ENCODE peak calls at places on chromosomes 3 and 15, in six cellular contexts. H is AG09309, Y is upper lobe of right lung, T is mammary epithelial cell, U is colonic mucosa, O is A549. I is an unnamed sample.
A peak's percentile ranks its signal among the peaks of the same experiment; 100 is the strongest.

GRCh38 chr15:66670198-66670597 is 31.8 kb upstream of the SMAD6 start:
- DNase-seq in T (no peak), U (no peak), Y (no peak), O (no peak), H (no peak), I (no peak)

GRCh38 chr3:10088256-10088655 is 19.8 kb downstream of the FANCD2OS start:
- DNase-seq in H (no peak), T (no peak), O (peak; percentile 14), Y (no peak), U (no peak), I (no peak)

GRCh38 chr3:65563844-65564243 is 474.9 kb downstream of the MAGI1 start:
- DNase-seq in U (no peak), H (no peak), O (no peak), Y (no peak), T (no peak), I (no peak)

GRCh38 chr15:60526127-60526616 is 47.2 kb upstream of the ICE2 start:
- DNase-seq in T (no peak), O (no peak), Y (no peak), U (no peak), H (no peak), I (no peak)

GRCh38 chr3:162704991-162705390 is 1208.4 kb downstream of the OTOL1 start:
- DNase-seq in U (no peak), O (no peak), H (no peak), Y (no peak), T (no peak), I (no peak)

GRCh38 chr15:59051867-59052861 is 52.8 kb upstream of the CCNB2 start:
- DNase-seq in T (no peak), H (no peak), Y (no peak), O (no peak), U (no peak), I (no peak)

GRCh38 chr15:70053703-70054229 is 44.0 kb downstream of the TLE3 start:
- DNase-seq in Y (no peak), O (no peak), U (no peak), H (no peak), T (no peak), I (no peak)

GRCh38 chr15:37143351-37143750 is 43.0 kb upstream of the MEIS2 start:
- DNase-seq in U (no peak), O (no peak), Y (no peak), T (no peak), H (no peak), I (no peak)

GRCh38 chr15:63381301-63382192 is at the start of gene CA12:
- DNase-seq in U (peak; percentile 86), Y (peak; percentile 76), O (peak; percentile 81), T (peak; percentile 56), H (no peak), I (no peak)

GRCh38 chr3:172231318-172231901 is 192.0 kb downstream of the FNDC3B start:
- DNase-seq in U (no peak), O (no peak), T (no peak), Y (no peak), H (no peak), I (no peak)

GRCh38 chr15:66287461-66288055 is 5.8 kb upstream of the DIS3L start:
- DNase-seq in O (peak; percentile 37), H (no peak), U (no peak), T (peak; percentile 14), Y (no peak), I (no peak)

GRCh38 chr3:44885618-44886017 is 11.2 kb downstream of the TGM4 start:
- DNase-seq in H (peak; percentile 60), T (peak; percentile 97), Y (no peak), U (no peak), O (peak; percentile 76), I (peak; percentile 72)

GRCh38 chr15:70345251-70346019 is 247.7 kb upstream of the TLE3 start:
- DNase-seq in U (peak; percentile 10), H (no peak), T (no peak), Y (peak; percentile 44), O (no peak), I (no peak)

GRCh38 chr3:112293368-112294321 is at the start of gene SLC9C1:
- DNase-seq in Y (peak; percentile 36), U (peak; percentile 73), O (peak; percentile 73), T (peak; percentile 81), H (peak; percentile 28), I (no peak)

GRCh38 chr3:54891540-54891897 is 36.3 kb downstream of the LRTM1 start:
- DNase-seq in U (peak; percentile 83), Y (peak; percentile 82), T (peak; percentile 97), O (peak; percentile 79), H (peak; percentile 90), I (peak; percentile 82)

GRCh38 chr15:61025746-61026256 is 203.3 kb downstream of the RORA start:
- DNase-seq in Y (no peak), T (no peak), O (no peak), H (no peak), U (no peak), I (no peak)

GRCh38 chr15:70475921-70476320 is 287.4 kb downstream of the UACA start:
- DNase-seq in T (no peak), O (peak; percentile 18), U (no peak), Y (no peak), H (no peak), I (no peak)

GRCh38 chr3:87057474-87057873 is 66.5 kb upstream of the VGLL3 start:
- DNase-seq in Y (no peak), U (no peak), T (no peak), O (no peak), H (no peak), I (no peak)

GRCh38 chr15:92205255-92205739 is 188.4 kb upstream of the ST8SIA2 start:
- DNase-seq in H (no peak), O (peak; percentile 8), U (no peak), T (no peak), Y (no peak), I (no peak)

GRCh38 chr3:53696401-53697172 is 149.6 kb downstream of the CHDH start:
- DNase-seq in T (no peak), H (no peak), U (no peak), Y (no peak), O (peak; percentile 7), I (no peak)
- TF ChIP-seq CTCF in T (no peak), H (no peak), U (no peak), Y (peak; percentile 20), O (no peak), I (peak; percentile 6)

DNA sequence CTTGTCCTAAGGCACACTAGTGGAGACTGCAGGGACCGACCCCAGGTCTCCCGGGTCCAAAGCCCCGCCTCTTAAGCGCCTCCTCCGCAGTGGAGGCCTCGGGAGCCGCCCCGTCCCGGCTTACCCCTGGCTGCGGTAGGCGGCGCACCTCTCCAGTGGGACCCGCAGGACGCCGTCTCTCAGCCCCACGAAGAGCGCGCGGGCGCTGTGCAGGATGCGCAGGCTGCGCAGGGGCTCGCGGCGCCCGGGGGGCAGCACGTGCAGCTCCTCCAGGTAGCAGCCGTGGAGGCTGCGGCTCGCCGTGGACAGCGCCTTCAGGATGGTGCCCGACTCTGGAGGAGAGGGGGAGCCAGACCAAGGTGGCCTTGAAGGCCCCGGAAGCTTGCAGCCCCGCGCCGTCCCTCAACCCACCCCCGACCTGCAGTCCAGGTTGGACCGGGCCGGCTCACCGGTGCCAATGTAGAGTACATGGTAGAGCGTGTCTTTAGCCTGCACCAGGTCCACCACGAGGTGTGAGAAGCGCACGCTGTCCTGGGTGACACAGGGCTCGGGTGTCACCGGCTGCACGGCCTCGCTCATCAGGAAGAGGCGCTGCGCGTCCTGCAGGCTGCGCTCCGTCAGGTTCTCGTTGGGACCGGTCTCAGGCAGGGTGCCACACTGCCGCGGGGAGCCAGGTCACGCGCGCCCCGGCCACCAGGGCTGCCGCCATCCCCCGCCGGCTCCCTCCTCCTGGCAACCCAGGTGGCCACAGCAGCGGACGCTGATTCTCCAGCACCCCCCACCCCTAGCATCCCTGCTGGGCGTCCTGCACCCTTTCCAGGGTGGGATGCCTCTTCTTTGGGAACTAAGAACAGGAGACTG is 105.5 kb downstream of the SEMA5B start:
- DNase-seq in O (peak; percentile 14), T (no peak), Y (no peak), H (no peak), U (no peak), I (no peak)
- H3K4me3 ChIP-seq in O (peak overlapping the region; percentile 31), T (peak overlapping the region; percentile 34), Y (peak overlapping the region; percentile 26), H (no peak overlapping the region), U (no peak overlapping the region), I (no peak overlapping the region)

DNA sequence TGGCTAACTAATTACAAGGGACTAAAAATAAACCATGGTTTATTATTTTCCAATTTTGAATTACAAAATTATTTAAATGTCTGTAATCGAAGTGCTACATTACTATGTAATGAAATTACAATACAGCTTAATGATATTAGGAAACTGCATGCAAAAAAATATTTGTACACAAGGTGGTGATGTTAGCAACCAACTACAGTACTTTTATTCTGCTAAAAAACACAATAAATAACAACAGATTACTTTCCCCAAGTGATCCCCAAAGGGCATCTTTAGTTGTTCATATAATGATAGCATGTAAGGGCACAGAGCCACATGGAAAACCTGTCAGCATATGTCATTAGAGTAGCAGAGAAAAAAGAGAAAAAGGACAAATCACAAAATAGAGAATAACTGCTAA is 147.5 kb upstream of the SOX2 start:
- DNase-seq in Y (no peak), O (no peak), T (no peak), U (no peak), H (no peak), I (no peak)
- TF ChIP-seq CTCF in Y (no peak), O (no peak), T (peak; percentile 41), U (no peak), H (no peak), I (no peak)

DNA sequence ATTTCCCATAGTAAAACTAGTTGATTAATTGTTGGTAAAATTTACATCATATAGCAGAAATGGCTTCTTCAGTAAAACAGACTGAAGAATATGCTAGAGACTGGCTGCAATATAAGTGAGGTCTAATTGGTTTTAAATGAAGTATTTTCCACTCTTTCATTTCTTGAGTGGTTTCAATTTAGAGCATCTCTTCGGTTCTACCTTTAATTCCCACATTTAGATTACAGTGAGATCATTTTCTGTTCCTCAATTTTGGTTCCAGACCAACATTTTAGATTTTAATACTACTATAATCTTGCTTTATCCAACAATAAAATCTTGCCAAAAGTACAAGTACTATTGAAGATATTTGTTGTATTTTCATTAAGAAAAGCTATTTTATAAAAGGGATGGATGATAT is 1.0 kb upstream of the LRCH3 start:
- DNase-seq in Y (no peak), O (no peak), H (no peak), U (no peak), T (no peak), I (no peak)
- H3K4me3 ChIP-seq in Y (no peak overlapping the region), O (no peak overlapping the region), H (no peak overlapping the region), U (no peak overlapping the region), T (no peak overlapping the region), I (no peak overlapping the region)

GRCh38 chr3:62833538-62833937 is 41.7 kb downstream of the CADPS start:
- DNase-seq in H (no peak), O (peak; percentile 1), T (no peak), U (no peak), Y (no peak), I (no peak)
- TF ChIP-seq CTCF in H (peak; percentile 66), O (no peak), T (peak; percentile 63), U (no peak), Y (no peak), I (peak; percentile 34)

GRCh38 chr15:44666208-44667038 is 3.0 kb upstream of the SPG11 start:
- DNase-seq in O (no peak), U (no peak), H (no peak), T (no peak), Y (no peak), I (no peak)
- H3K4me3 ChIP-seq in O (no peak overlapping the region), U (no peak overlapping the region), H (no peak overlapping the region), T (no peak overlapping the region), Y (no peak overlapping the region), I (no peak overlapping the region)

GRCh38 chr3:137714551-137714950 is 49.6 kb upstream of the SOX14 start:
- DNase-seq in T (no peak), H (no peak), Y (no peak), U (no peak), O (no peak), I (no peak)

GRCh38 chr3:137709011-137709601 is 55.0 kb upstream of the SOX14 start:
- DNase-seq in Y (no peak), U (no peak), O (peak; percentile 2), T (peak; percentile 6), H (no peak), I (no peak)
- TF ChIP-seq CTCF in Y (peak; percentile 43), U (peak; percentile 24), O (peak; percentile 30), T (peak; percentile 73), H (no peak), I (no peak)